ENCODE peak calls at places on chromosomes 13 and 19, in five cellular contexts. V is activated T-helper 2 cell treated with anti-CD3 and anti-CD28 coated beads, Interferon-gamma antibody, Interleukin-2, Interleukin-4, amounts not matched to agents 10 μg/mL and 5 μg/mL and 100 μg/mL, durations not matched to agents 14 hours and 24 hours and 36 hours; C is heart left ventricle; J is NCI-H1105 treated with DMSO at 0.1 percent for 48 hours; S is endothelial cell of umbilical vein. P is an unnamed sample.

GRCh38 chr19:49359851-49360845 is 2.1 kb downstream of the TEAD2 start:
- DNase-seq in S (no peak), J (no peak), V (no peak), C (no peak), P (no peak)

GRCh38 chr13:44249439-44249838 is 124.2 kb upstream of the SERP2 start:
- DNase-seq in J (no peak), C (peak), V (no peak), S (peak), P (no peak)

GRCh38 chr19:55585658-55586339 is 5.2 kb upstream of the ZNF579 start:
- DNase-seq in J (peak), C (peak), S (peak), V (no peak), P (peak)

GRCh38 chr19:38317104-38317612 is 1.4 kb upstream of the YIF1B start:
- DNase-seq in J (no peak), S (peak), V (peak), C (no peak), P (no peak)

GRCh38 chr19:50329146-50329925 is at the start of gene KCNC3:
- DNase-seq in C (peak), S (peak), J (peak), V (peak), P (peak)

GRCh38 chr19:16445238-16446107 is 26.3 kb downstream of the EPS15L1 start:
- DNase-seq in V (no peak), J (no peak), S (no peak), C (no peak), P (peak)

GRCh38 chr19:53870485-53870844 is 2.8 kb downstream of the MYADM start:
- DNase-seq in C (no peak), V (no peak), J (no peak), S (no peak), P (peak)

GRCh38 chr13:34765446-34766180 is 176.5 kb upstream of the NBEA start:
- DNase-seq in S (no peak), V (no peak), J (no peak), C (no peak), P (no peak)

GRCh38 chr19:45637890-45638667 is 1.1 kb downstream of the EML2 start:
- DNase-seq in S (no peak), C (no peak), J (no peak), V (no peak), P (no peak)

GRCh38 chr19:35085947-35086346 is 29.7 kb upstream of the FXYD3 start:
- DNase-seq in J (no peak), V (no peak), S (no peak), C (no peak), P (no peak)

GRCh38 chr13:99356216-99357089 is 49.3 kb upstream of the GPR183 start:
- DNase-seq in S (peak), C (no peak), J (no peak), V (peak), P (no peak)

GRCh38 chr13:109779074-109779473 is 7.3 kb downstream of the IRS2 start:
- DNase-seq in V (no peak), C (no peak), S (no peak), J (no peak), P (no peak)

GRCh38 chr13:31328549-31329229 is 128.9 kb downstream of the B3GLCT start:
- DNase-seq in C (no peak), V (no peak), S (no peak), J (no peak), P (no peak)

GRCh38 chr19:7292950-7293794 is 1.0 kb downstream of the INSR start:
- DNase-seq in V (no peak), S (no peak), J (no peak), C (peak), P (peak)

GRCh38 chr13:40269086-40269485 is 397.4 kb downstream of the FOXO1 start:
- DNase-seq in J (no peak), V (no peak), C (peak), S (no peak), P (no peak)

GRCh38 chr19:36032251-36033104 is at the start of gene CLIP3:
- DNase-seq in V (peak), J (peak), S (peak), C (peak), P (no peak)

GRCh38 chr19:6610934-6611370 is 20.0 kb upstream of the CD70 start:
- DNase-seq in V (no peak), J (no peak), S (peak), C (no peak), P (no peak)

GRCh38 chr19:1307320-1307719 is 21.6 kb downstream of the EFNA2 start:
- DNase-seq in C (no peak), V (no peak), J (no peak), S (no peak), P (no peak)